ENCODE peak calls at places on chromosomes 5 and 9, in eight cellular contexts. E is cardiac muscle cell; X is substantia nigra; D is stimulated activated CD4-positive, alpha-beta T cell treated with anti-CD3 and anti-CD28 coated beads, Interleukin-15, amount 100 ng/mL, for 48 hours; S is effector memory CD8-positive, alpha-beta T cell; J is hepatocyte; H is frontal cortex; W is tibial nerve. A is an unnamed sample.

GRCh38 chr5:116576043-116576713 is 1.6 kb upstream of the SEMA6A start:
- DNase-seq in E (peak; percentile 87), X (no peak), D (no peak), S (no peak), J (peak; percentile 93), H (peak; percentile 62), W (no peak), A (peak; percentile 76)

GRCh38 chr5:34709861-34710673 is 53.9 kb downstream of the RAI14 start:
- DNase-seq in E (no peak), X (no peak), D (no peak), S (no peak), J (peak; percentile 22), H (no peak), W (no peak), A (no peak)

GRCh38 chr9:116870566-116870965 is 183.5 kb downstream of the TRIM32 start:
- DNase-seq in E (no peak), X (no peak), D (no peak), S (no peak), J (peak; percentile 83), H (no peak), W (no peak), A (no peak)

GRCh38 chr5:81980160-81980559 is 8.3 kb downstream of the ATG10 start:
- DNase-seq in E (no peak), X (no peak), D (no peak), S (no peak), J (no peak), H (no peak), W (no peak), A (no peak)

GRCh38 chr9:130480673-130481072 is 35.9 kb downstream of the ASS1 start:
- DNase-seq in E (peak; percentile 52), X (no peak), D (no peak), S (no peak), J (no peak), H (peak; percentile 42), W (no peak), A (no peak)

GRCh38 chr9:98577446-98577845 is 131.3 kb downstream of the GABBR2 start:
- DNase-seq in E (no peak), X (no peak), D (no peak), S (no peak), J (no peak), H (no peak), W (no peak), A (no peak)

GRCh38 chr5:148660346-148660660 is 6.0 kb upstream of the HTR4 start:
- DNase-seq in E (no peak), X (no peak), D (no peak), S (no peak), J (peak; percentile 21), H (no peak), W (no peak), A (no peak)

GRCh38 chr9:89623925-89624420 is 19.2 kb downstream of the GADD45G start:
- DNase-seq in E (no peak), X (peak; percentile 56), D (no peak), S (no peak), J (no peak), H (peak; percentile 40), W (no peak), A (no peak)

GRCh38 chr9:70602364-70603019 is 188.0 kb upstream of the KLF9 start:
- DNase-seq in E (peak; percentile 73), X (peak; percentile 59), D (no peak), S (peak; percentile 32), J (peak; percentile 85), H (peak; percentile 44), W (peak; percentile 70), A (peak; percentile 60)

GRCh38 chr9:89744255-89744648 is 139.4 kb downstream of the GADD45G start:
- DNase-seq in E (no peak), X (no peak), D (no peak), S (no peak), J (no peak), H (no peak), W (no peak), A (no peak)

A was measured in NCI-H2227 treated with DMSO at 0.1 percent for 48 hours.